ENCODE peak calls at places on chromosomes 1 and 21, in seven cellular contexts. P is fibroblast of mammary gland; U is transverse colon; M is fibroblast of lung; N is glutamatergic neuron; G is CD4-positive, alpha-beta T cell; A is GM13976. H is an unnamed sample.

GRCh38 chr1:171943973-171944561 is 102.8 kb downstream of the DNM3 start:
- DNase-seq in P (no peak), U (no peak), M (no peak), N (no peak), G (no peak), A (no peak), H (no peak)

GRCh38 chr1:211737115-211738035 is 62.0 kb upstream of the NEK2 start:
- DNase-seq in P (no peak), U (no peak), M (no peak), N (no peak), G (no peak), A (no peak), H (no peak)

GRCh38 chr1:182259229-182259872 is 132.2 kb downstream of the GLUL start:
- DNase-seq in P (peak), U (peak), M (peak), N (no peak), G (peak), A (no peak), H (no peak)

GRCh38 chr1:214318356-214318755 is 37.4 kb downstream of the SMYD2 start:
- DNase-seq in P (peak), U (no peak), M (no peak), N (no peak), G (no peak), A (no peak), H (no peak)

GRCh38 chr1:64986903-64987871 is 20.8 kb upstream of the JAK1 start:
- DNase-seq in P (peak), U (no peak), M (peak), N (no peak), G (no peak), A (peak), H (no peak)

GRCh38 chr1:30034627-30035521 is 688.5 kb downstream of the MATN1 start:
- DNase-seq in P (peak), U (no peak), M (peak), N (no peak), G (no peak), A (no peak), H (no peak)

GRCh38 chr21:37452222-37452621 is 85.6 kb downstream of the DYRK1A start:
- DNase-seq in P (peak), U (no peak), M (peak), N (no peak), G (no peak), A (no peak), H (no peak)

GRCh38 chr1:194644528-194644927 is 1458.1 kb upstream of the B3GALT2 start:
- DNase-seq in P (no peak), U (no peak), M (no peak), N (no peak), G (no peak), A (no peak), H (no peak)

GRCh38 chr1:13513885-13514546 is at the start of gene LRRC38:
- DNase-seq in P (peak), U (peak), M (no peak), N (peak), G (no peak), A (no peak), H (no peak)

GRCh38 chr1:192491804-192492554 is 83.6 kb upstream of the RGS1 start:
- DNase-seq in P (peak), U (no peak), M (peak), N (no peak), G (no peak), A (no peak), H (no peak)

GRCh38 chr1:203289281-203289981 is 15.9 kb upstream of the BTG2 start:
- DNase-seq in P (no peak), U (peak), M (no peak), N (no peak), G (peak), A (peak), H (no peak)

GRCh38 chr1:35451125-35451528 is 106.1 kb downstream of the KIAA0319L start:
- DNase-seq in P (peak), U (peak), M (peak), N (peak), G (peak), A (peak), H (peak)

GRCh38 chr1:51415963-51416362 is 85.6 kb upstream of the TTC39A start:
- DNase-seq in P (no peak), U (no peak), M (no peak), N (no peak), G (no peak), A (no peak), H (no peak)

GRCh38 chr1:167555971-167556714 is 2.6 kb upstream of the CREG1 start:
- DNase-seq in P (peak), U (peak), M (peak), N (peak), G (peak), A (peak), H (peak)

GRCh38 chr1:235663628-235664027 is 14.0 kb upstream of the GNG4 start:
- DNase-seq in P (no peak), U (no peak), M (no peak), N (no peak), G (no peak), A (no peak), H (no peak)

GRCh38 chr1:54361342-54361741 is 44.9 kb downstream of the SSBP3 start:
- DNase-seq in P (no peak), U (no peak), M (no peak), N (no peak), G (no peak), A (no peak), H (no peak)

GRCh38 chr1:231613419-231614349 is 12.9 kb upstream of the DISC1 start:
- DNase-seq in P (no peak), U (no peak), M (no peak), N (no peak), G (no peak), A (peak), H (no peak)

GRCh38 chr1:173507205-173507846 is 30.2 kb downstream of the PRDX6 start:
- DNase-seq in P (peak), U (no peak), M (peak), N (no peak), G (no peak), A (no peak), H (no peak)

GRCh38 chr1:16204634-16205332 is 7.7 kb downstream of the ARHGEF19 start:
- DNase-seq in P (no peak), U (peak), M (no peak), N (peak), G (peak), A (peak), H (no peak)

GRCh38 chr1:6462412-6463119 is 3.4 kb downstream of the TNFRSF25 start:
- DNase-seq in P (no peak), U (no peak), M (no peak), N (no peak), G (no peak), A (no peak), H (no peak)

GRCh38 chr1:73401666-73402065 is 796.3 kb downstream of the LRRIQ3 start:
- DNase-seq in P (no peak), U (no peak), M (no peak), N (no peak), G (no peak), A (no peak), H (no peak)

GRCh38 chr1:110338200-110339039 is 757 bp upstream of the RBM15 start:
- DNase-seq in P (peak), U (peak), M (peak), N (peak), G (peak), A (peak), H (peak)

GRCh38 chr1:188169971-188170370 is 1341.2 kb downstream of the PLA2G4A start:
- DNase-seq in P (no peak), U (no peak), M (no peak), N (no peak), G (no peak), A (no peak), H (no peak)

GRCh38 chr1:55716151-55716550 is 501.0 kb upstream of the USP24 start:
- DNase-seq in P (peak), U (no peak), M (peak), N (no peak), G (no peak), A (no peak), H (no peak)

GRCh38 chr1:9413143-9413876 is 120.6 kb downstream of the SPSB1 start:
- DNase-seq in P (peak), U (peak), M (peak), N (no peak), G (peak), A (peak), H (peak)

GRCh38 chr1:240031009-240031408 is 60.7 kb upstream of the FMN2 start:
- DNase-seq in P (peak), U (no peak), M (peak), N (no peak), G (no peak), A (no peak), H (no peak)
- TF ChIP-seq CTCF in P (no peak), U (no peak), M (no peak), N (no peak), G (no peak), A (no peak), H (no peak)

GRCh38 chr1:145729196-145729595 is 9.9 kb downstream of the CD160 start:
- DNase-seq in P (peak), U (no peak), M (peak), N (no peak), G (no peak), A (no peak), H (no peak)

GRCh38 chr1:145729661-145730436 is 10.6 kb downstream of the CD160 start:
- DNase-seq in P (peak), U (no peak), M (no peak), N (no peak), G (no peak), A (no peak), H (no peak)

GRCh38 chr1:145730467-145730866 is 11.2 kb downstream of the CD160 start:
- DNase-seq in P (no peak), U (no peak), M (no peak), N (no peak), G (no peak), A (no peak), H (no peak)

GRCh38 chr1:145736191-145736590 is 16.9 kb downstream of the CD160 start:
- DNase-seq in P (no peak), U (no peak), M (no peak), N (no peak), G (no peak), A (no peak), H (no peak)

GRCh38 chr1:145730900-145731299 is 11.6 kb downstream of the CD160 start:
- DNase-seq in P (no peak), U (no peak), M (no peak), N (no peak), G (no peak), A (no peak), H (no peak)
- TF ChIP-seq CTCF in P (no peak), U (no peak), M (no peak), N (no peak), G (no peak), A (no peak), H (no peak)

GRCh38 chr1:165490175-165490574 is 45.2 kb upstream of the RXRG start:
- DNase-seq in P (no peak), U (no peak), M (no peak), N (no peak), G (no peak), A (no peak), H (no peak)
- TF ChIP-seq CTCF in P (no peak), U (no peak), M (no peak), N (no peak), G (no peak), A (no peak), H (no peak)

GRCh38 chr1:84653130-84653680 is 37.1 kb downstream of the SSX2IP start:
- DNase-seq in P (peak), U (no peak), M (peak), N (no peak), G (no peak), A (no peak), H (no peak)
- TF ChIP-seq CTCF in P (peak), U (no peak), M (peak), N (no peak), G (no peak), A (no peak), H (no peak)

GRCh38 chr1:115040501-115040900 is 10.9 kb downstream of the TSHB start:
- DNase-seq in P (no peak), U (no peak), M (no peak), N (no peak), G (no peak), A (no peak), H (no peak)
- TF ChIP-seq CTCF in P (peak), U (no peak), M (no peak), N (no peak), G (no peak), A (no peak), H (no peak)

DNA sequence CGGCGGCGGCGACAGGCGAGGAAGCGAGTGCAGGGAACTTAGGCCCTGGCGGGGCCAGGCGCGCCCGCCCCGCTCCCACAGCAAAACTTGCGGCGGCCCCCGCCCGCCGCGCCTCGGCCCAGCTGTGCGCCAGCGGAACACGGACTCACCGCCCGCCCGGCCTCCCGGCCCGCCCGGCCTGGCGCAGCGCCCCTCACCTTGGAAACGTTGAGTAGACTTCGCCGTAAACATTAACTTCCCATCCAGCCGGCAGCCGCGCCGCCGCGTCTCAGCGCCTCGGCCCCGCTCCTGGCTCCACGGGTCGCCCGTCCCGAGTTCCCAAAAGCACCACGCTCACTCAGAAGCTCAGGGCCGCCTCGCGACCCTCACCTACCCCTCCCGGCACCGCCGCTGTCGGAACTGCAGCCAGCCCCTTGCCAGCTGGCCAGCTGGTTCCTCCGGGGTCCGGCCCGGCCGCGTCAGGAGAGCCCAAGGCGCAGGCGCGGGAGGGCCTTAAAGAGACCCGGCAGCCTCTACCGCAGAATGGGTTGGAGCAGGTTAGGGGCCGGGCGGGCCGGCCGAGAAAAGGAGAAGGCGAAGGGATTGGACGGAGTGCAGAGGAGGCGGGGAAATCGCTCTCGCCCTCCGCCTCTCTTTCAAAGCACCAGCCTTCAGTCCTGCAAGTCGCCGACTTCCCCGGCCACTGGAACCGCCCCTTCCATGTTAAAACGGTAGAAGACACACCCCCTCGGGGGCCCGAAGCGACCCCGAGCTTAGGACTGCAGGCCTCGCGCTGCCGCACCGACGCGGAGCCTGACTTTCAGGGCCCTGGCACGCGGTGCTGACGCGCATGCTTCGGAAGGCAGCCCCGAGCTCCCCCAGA is at the start of gene EVI5:
- DNase-seq in P (peak), U (peak), M (peak), N (peak), G (peak), A (peak), H (peak)
- TF ChIP-seq CTCF in P (no peak), U (no peak), M (no peak), N (no peak), G (peak), A (no peak), H (no peak)

DNA sequence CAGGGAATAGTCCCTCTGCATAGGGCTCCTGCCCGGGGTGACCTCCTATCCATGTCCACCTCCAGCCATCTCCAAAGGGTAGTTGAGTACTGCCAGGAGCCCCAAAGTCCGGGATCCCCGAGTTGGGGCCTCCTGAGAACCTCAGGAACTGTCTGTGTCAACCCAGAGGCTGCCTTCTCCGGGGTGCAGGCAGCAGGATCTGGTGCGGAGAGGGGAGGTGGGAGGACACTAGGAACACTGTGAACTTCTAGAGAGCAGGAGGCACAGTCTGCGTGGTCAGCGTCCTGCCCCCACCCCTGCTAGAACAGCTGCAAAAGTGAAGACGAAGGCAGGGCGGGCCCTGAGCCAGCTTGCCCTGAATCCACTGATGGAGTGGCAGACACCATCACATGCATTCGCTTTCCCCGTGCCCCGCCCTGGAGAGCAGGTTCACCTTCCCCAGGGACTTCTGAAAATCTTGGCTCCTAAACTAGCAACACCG is 44.0 kb upstream of the ARHGEF16 start:
- DNase-seq in P (no peak), U (no peak), M (no peak), N (no peak), G (no peak), A (no peak), H (no peak)
- TF ChIP-seq CTCF in P (no peak), U (no peak), M (no peak), N (no peak), G (no peak), A (no peak), H (no peak)